ENCODE peak calls at places on chromosomes 13 and 19, in eight cellular contexts. B is activated CD8-positive, alpha-beta T cell treated with anti-CD3 and anti-CD28 coated beads for 36 hours; F is heart right ventricle; D is SK-N-SH; X is GM06990; J is lung; K is K562; E is HCT116. U is an unnamed sample.

GRCh38 chr19:45419396-45419795 is 4.3 kb downstream of the ERCC1 start:
- DNase-seq in B (peak), F (no peak), D (no peak), X (peak), J (no peak), K (no peak), E (no peak), U (peak)

GRCh38 chr19:5181331-5181730 is 159.3 kb downstream of the PTPRS start:
- DNase-seq in B (no peak), F (no peak), D (no peak), X (no peak), J (no peak), K (no peak), E (no peak), U (no peak)

GRCh38 chr13:43879323-43880181 is at the start of the genes CCDC122 and LACC1:
- DNase-seq in B (peak), F (peak), D (peak), X (peak), J (peak), K (no peak), E (no peak), U (peak)

GRCh38 chr13:111604087-111604486 is 283.6 kb downstream of the TEX29 start:
- DNase-seq in B (no peak), F (no peak), D (no peak), X (no peak), J (no peak), K (no peak), E (no peak), U (no peak)

GRCh38 chr13:112105884-112106283 is 38.9 kb downstream of the SOX1 start:
- DNase-seq in B (no peak), F (no peak), D (no peak), X (no peak), J (no peak), K (no peak), E (no peak), U (no peak)

GRCh38 chr13:113546571-113547247 is 37.8 kb upstream of the TFDP1 start:
- DNase-seq in B (no peak), F (peak), D (no peak), X (no peak), J (no peak), K (no peak), E (no peak), U (no peak)

GRCh38 chr13:43469791-43470190 is 317.0 kb downstream of the ENOX1 start:
- DNase-seq in B (no peak), F (no peak), D (no peak), X (no peak), J (no peak), K (no peak), E (no peak), U (no peak)

GRCh38 chr13:30692108-30692507 is 43.2 kb upstream of the ALOX5AP start:
- DNase-seq in B (no peak), F (no peak), D (no peak), X (no peak), J (no peak), K (no peak), E (no peak), U (no peak)

GRCh38 chr13:105050696-105051095 is 1484.8 kb downstream of the EFNB2 start:
- DNase-seq in B (no peak), F (no peak), D (no peak), X (no peak), J (no peak), K (no peak), E (no peak), U (no peak)

GRCh38 chr19:17020380-17020779 is 6.2 kb downstream of the CPAMD8 start:
- DNase-seq in B (no peak), F (no peak), D (no peak), X (no peak), J (no peak), K (no peak), E (no peak), U (no peak)

GRCh38 chr13:108780706-108781105 is 151.3 kb downstream of the MYO16 start:
- DNase-seq in B (no peak), F (no peak), D (no peak), X (no peak), J (no peak), K (no peak), E (no peak), U (no peak)

DNA sequence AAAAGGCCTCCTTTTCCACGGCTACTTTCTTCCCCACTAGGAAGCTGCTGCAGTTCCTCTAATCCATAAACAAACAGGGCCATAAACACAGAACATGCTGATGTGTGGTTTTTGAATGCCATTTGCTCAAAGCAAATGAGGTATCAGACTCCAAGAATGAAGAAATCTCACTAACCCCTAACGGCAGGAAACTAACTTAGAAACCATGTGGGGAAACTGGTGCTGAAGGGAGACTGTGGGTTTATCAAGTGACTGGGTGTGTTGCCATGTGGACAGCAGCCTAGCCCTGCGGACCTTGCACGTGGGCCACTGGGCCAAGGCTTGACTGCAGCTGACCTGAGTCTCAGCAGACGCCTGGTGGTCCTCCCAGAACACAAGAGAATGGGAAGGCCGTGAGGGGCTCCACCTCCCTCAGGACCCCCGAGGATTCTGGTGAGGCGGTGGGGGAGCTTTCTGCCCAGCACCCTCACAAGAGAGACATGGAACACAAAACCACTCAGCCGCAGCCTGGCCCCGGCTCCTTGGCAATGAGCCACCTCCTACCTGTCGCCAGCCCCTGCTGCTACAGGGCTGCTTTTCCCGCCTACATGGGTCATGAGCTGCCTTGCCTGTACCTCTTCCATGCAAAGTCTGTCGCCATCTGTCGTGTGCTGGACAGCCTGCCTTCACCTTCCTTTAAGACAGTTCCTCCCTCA is 10.6 kb downstream of the SLC15A1 start:
- DNase-seq in B (no peak), F (no peak), D (no peak), X (no peak), J (no peak), K (no peak), E (no peak), U (no peak)
- TF ChIP-seq CTCF in B (no peak), F (no peak), D (no peak), X (no peak), J (no peak), K (no peak), E (no peak), U (no peak)

DNA sequence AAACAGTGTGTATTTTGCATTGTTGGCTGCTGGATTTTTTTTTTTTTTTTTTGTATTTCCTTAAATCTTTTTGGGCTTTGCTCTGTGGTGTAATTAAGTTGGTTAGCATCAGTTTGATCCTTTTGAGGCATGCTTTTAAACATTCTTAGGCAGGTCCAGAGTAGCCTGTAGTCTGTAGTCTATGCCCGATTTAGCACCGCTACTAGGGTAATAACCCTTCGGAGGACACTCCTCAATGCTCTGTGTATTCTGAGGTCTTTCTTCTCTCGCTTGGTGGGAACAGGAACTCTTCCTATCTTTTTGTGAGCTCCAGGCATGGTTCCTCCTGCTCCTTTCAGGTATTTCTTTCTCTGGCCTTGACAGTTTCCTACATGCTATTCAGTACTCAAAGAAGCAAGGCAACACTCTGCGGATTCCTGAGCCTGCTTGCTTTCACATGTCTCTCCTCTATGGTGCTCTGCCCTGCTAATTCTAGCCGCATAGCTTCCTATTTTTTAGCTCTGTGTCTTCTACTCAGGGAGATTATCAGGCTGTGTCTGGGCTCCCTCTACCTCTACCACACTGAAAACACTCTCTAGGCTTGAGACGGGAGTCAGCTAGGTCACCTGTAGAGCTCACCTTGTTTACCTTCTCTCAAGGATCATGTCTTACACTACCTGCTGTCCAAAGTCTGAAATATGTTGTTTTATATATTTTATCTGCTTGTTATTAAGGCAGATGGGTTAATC is 195.1 kb downstream of the NDFIP2 start:
- DNase-seq in B (no peak), F (no peak), D (no peak), X (no peak), J (no peak), K (no peak), E (no peak), U (no peak)
- TF ChIP-seq CTCF in B (no peak), F (no peak), D (no peak), X (no peak), J (no peak), K (no peak), E (no peak), U (no peak)

DNA sequence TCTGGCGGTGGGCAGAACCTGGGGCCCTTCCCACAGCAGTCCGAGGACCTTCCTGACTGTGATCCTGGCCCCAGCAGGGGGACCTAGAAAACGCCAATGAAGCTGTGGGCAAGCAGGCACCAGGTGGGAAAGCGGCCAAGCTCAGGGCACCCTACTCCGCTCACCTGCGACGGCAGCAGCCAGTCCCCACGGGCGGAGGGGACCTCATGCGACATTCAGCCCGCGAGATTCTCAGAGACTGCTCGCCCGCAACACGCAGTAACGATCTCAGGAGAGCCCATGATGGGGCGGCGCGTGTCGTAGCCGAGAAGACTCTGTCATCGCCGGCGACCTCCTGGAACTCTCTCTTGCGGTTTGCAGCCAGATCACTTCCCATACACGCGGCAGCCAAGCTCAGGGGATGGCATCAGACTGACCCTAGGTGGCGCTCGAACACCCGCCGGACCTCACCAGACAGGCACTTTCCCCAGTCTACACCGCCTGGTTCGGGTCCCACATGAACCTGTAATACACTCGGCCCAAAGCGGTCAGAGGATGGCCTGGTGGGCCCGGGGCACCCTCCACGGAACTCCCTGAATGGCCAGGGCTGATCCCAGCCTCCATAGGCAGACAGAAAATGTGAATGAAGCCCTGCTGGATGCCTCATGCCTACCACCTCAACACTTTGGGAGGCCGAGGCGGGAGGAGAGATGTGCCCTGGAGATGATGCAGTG is 26.5 kb downstream of the MAN2B1 start:
- DNase-seq in B (peak), F (peak), D (peak), X (peak), J (peak), K (peak), E (peak), U (peak)
- TF ChIP-seq CTCF in B (peak), F (peak), D (peak), X (peak), J (peak), K (peak), E (peak), U (peak)

GRCh38 chr13:47459512-47459911 is 541.6 kb downstream of the SUCLA2 start:
- DNase-seq in B (no peak), F (no peak), D (peak), X (no peak), J (no peak), K (no peak), E (no peak), U (no peak)

GRCh38 chr13:47463002-47463401 is 538.1 kb downstream of the SUCLA2 start:
- DNase-seq in B (no peak), F (no peak), D (no peak), X (no peak), J (no peak), K (no peak), E (no peak), U (no peak)

DNA sequence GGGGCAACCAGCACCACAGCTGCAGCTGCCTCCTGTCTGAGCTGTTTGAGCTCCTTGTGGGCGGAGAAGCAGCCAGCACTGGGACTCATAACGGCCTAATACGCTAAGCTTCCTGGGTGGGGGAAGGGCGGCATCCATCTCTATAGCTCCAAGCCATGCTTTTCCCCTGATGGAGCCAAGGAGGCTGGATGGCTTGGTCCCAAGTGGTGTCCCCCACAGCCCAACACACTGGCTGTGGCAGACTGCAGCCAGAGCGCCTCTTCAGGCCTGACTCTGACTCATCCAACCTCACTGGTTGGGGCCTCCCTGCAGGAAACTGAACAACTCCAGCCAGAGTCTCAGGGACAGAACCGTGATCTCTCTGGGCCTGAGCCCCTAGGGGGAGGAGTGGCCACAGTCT is 537.3 kb downstream of the SUCLA2 start:
- DNase-seq in B (no peak), F (no peak), D (no peak), X (no peak), J (no peak), K (no peak), E (no peak), U (no peak)
- TF ChIP-seq CTCF in B (no peak), F (no peak), D (no peak), X (no peak), J (no peak), K (no peak), E (no peak), U (no peak)

GRCh38 chr19:799076-799881 is 2.0 kb downstream of the PTBP1 start:
- DNase-seq in B (no peak), F (no peak), D (peak), X (no peak), J (no peak), K (peak), E (no peak), U (no peak)
- TF ChIP-seq CTCF in B (no peak), F (no peak), D (peak), X (peak), J (no peak), K (no peak), E (peak), U (no peak)

GRCh38 chr19:51688665-51689571 is 4.2 kb upstream of the SPACA6 start:
- DNase-seq in B (no peak), F (peak), D (peak), X (no peak), J (peak), K (peak), E (peak), U (peak)
- TF ChIP-seq CTCF in B (no peak), F (no peak), D (no peak), X (no peak), J (no peak), K (no peak), E (no peak), U (no peak)